ENCODE peak calls at places on chromosomes 4 and X, in eight cellular contexts. X is left ventricle myocardium inferior, G is psoas muscle, T is right cardiac atrium, P is anterior cingulate cortex, M is amniotic epithelial cell, B is body of pancreas, K is WTC11. V is an unnamed sample.

GRCh38 chrX:43870758-43871419 is 11.4 kb downstream of the MAOB start:
- DNase-seq in X (peak; percentile 36), G (peak; percentile 13), T (peak; percentile 22), P (no peak), M (no peak), B (no peak), K (no peak), V (peak; percentile 30)

GRCh38 chr4:13851541-13851940 is 224.0 kb upstream of the BOD1L1 start:
- DNase-seq in X (no peak), G (no peak), T (no peak), P (no peak), M (no peak), B (no peak), K (no peak), V (no peak)

GRCh38 chr4:30916337-30917274 is 196.4 kb downstream of the PCDH7 start:
- DNase-seq in X (no peak), G (no peak), T (no peak), P (no peak), M (no peak), B (no peak), K (no peak), V (no peak)

GRCh38 chr4:2789801-2790582 is 2.9 kb upstream of the SH3BP2 start:
- DNase-seq in X (no peak), G (no peak), T (no peak), P (no peak), M (no peak), B (peak; percentile 9), K (peak; percentile 19), V (peak; percentile 9)

GRCh38 chrX:112147206-112147605 is 64.6 kb upstream of the TRPC5 start:
- DNase-seq in X (no peak), G (no peak), T (no peak), P (no peak), M (no peak), B (no peak), K (peak; percentile 20), V (no peak)

GRCh38 chr4:143625632-143626031 is 74.8 kb downstream of the FREM3 start:
- DNase-seq in X (no peak), G (no peak), T (no peak), P (no peak), M (no peak), B (no peak), K (no peak), V (no peak)

GRCh38 chr4:1478766-1479355 is 72.6 kb upstream of the NKX1-1 start:
- DNase-seq in X (no peak), G (no peak), T (no peak), P (no peak), M (no peak), B (no peak), K (peak; percentile 5), V (no peak)

GRCh38 chr4:88054229-88054628 is 46.8 kb downstream of the PKD2 start:
- DNase-seq in X (no peak), G (peak; percentile 19), T (no peak), P (no peak), M (peak; percentile 27), B (no peak), K (no peak), V (no peak)

GRCh38 chr4:89071311-89071710 is 14.3 kb upstream of the FAM13A start:
- DNase-seq in X (no peak), G (no peak), T (no peak), P (no peak), M (no peak), B (no peak), K (no peak), V (no peak)

GRCh38 chrX:110210417-110211139 is 107.3 kb downstream of the AMMECR1 start:
- DNase-seq in X (no peak), G (no peak), T (no peak), P (no peak), M (peak; percentile 85), B (no peak), K (no peak), V (no peak)

GRCh38 chrX:120514236-120514635 is 45.1 kb upstream of the LAMP2 start:
- DNase-seq in X (no peak), G (no peak), T (no peak), P (no peak), M (peak; percentile 22), B (no peak), K (no peak), V (no peak)

GRCh38 chrX:136480383-136480782 is 7.4 kb upstream of the BRS3 start:
- DNase-seq in X (no peak), G (no peak), T (no peak), P (no peak), M (no peak), B (no peak), K (no peak), V (no peak)

GRCh38 chr4:105236202-105236916 is 89.7 kb downstream of the TET2 start:
- DNase-seq in X (no peak), G (no peak), T (no peak), P (no peak), M (no peak), B (no peak), K (no peak), V (no peak)

GRCh38 chr4:16588170-16588569 is 310.3 kb downstream of the LDB2 start:
- DNase-seq in X (no peak), G (no peak), T (no peak), P (no peak), M (no peak), B (no peak), K (no peak), V (no peak)

GRCh38 chr4:21656832-21657231 is 291.7 kb downstream of the KCNIP4 start:
- DNase-seq in X (no peak), G (no peak), T (no peak), P (no peak), M (peak; percentile 90), B (no peak), K (no peak), V (no peak)

GRCh38 chr4:158315706-158316105 is 105.4 kb downstream of the TMEM144 start:
- DNase-seq in X (no peak), G (no peak), T (no peak), P (no peak), M (peak; percentile 85), B (no peak), K (no peak), V (no peak)

GRCh38 chrX:103626855-103627254 is 1.9 kb upstream of the TCEAL1 start:
- DNase-seq in X (no peak), G (no peak), T (no peak), P (no peak), M (no peak), B (no peak), K (no peak), V (no peak)

GRCh38 chrX:55451990-55452824 is at the start of gene MAGEH1:
- DNase-seq in X (peak; percentile 84), G (peak; percentile 78), T (peak; percentile 88), P (peak; percentile 67), M (peak; percentile 65), B (peak; percentile 76), K (peak; percentile 54), V (peak; percentile 87)

GRCh38 chr4:169341490-169341889 is 70.7 kb upstream of the SH3RF1 start:
- DNase-seq in X (no peak), G (no peak), T (no peak), P (no peak), M (peak; percentile 82), B (peak; percentile 55), K (no peak), V (no peak)

GRCh38 chr4:140653718-140654515 is 85.2 kb upstream of the UCP1 start:
- DNase-seq in X (no peak), G (no peak), T (no peak), P (no peak), M (peak; percentile 80), B (no peak), K (no peak), V (no peak)

GRCh38 chr4:40283968-40284367 is 51.2 kb upstream of the CHRNA9 start:
- DNase-seq in X (no peak), G (no peak), T (no peak), P (no peak), M (no peak), B (no peak), K (no peak), V (no peak)

GRCh38 chr4:144787365-144788263 is 141.7 kb downstream of the HHIP start:
- DNase-seq in X (no peak), G (no peak), T (no peak), P (no peak), M (peak; percentile 65), B (no peak), K (no peak), V (no peak)

GRCh38 chr4:151960449-151961246 is 199.8 kb upstream of the GATB start:
- DNase-seq in X (no peak), G (no peak), T (no peak), P (no peak), M (no peak), B (no peak), K (no peak), V (peak; percentile 17)

GRCh38 chr4:164977243-164978164 is at the start of gene TRIM61:
- DNase-seq in X (peak; percentile 74), G (peak; percentile 58), T (peak; percentile 77), P (peak; percentile 9), M (peak; percentile 68), B (no peak), K (peak; percentile 80), V (peak; percentile 46)

GRCh38 chr4:25993564-25994185 is 79.7 kb downstream of the SMIM20 start:
- DNase-seq in X (peak; percentile 29), G (peak; percentile 27), T (no peak), P (no peak), M (no peak), B (no peak), K (peak; percentile 96), V (peak; percentile 35)

GRCh38 chrX:103847174-103847870 is 15.3 kb upstream of the RAB9B start:
- DNase-seq in X (no peak), G (no peak), T (no peak), P (no peak), M (peak; percentile 29), B (no peak), K (no peak), V (no peak)

GRCh38 chr4:110798682-110799081 is 175.8 kb upstream of the PITX2 start:
- DNase-seq in X (no peak), G (no peak), T (no peak), P (no peak), M (no peak), B (no peak), K (no peak), V (peak; percentile 3)

GRCh38 chr4:74369860-74370259 is 4.9 kb downstream of the EREG start:
- DNase-seq in X (no peak), G (no peak), T (no peak), P (no peak), M (no peak), B (no peak), K (no peak), V (no peak)

GRCh38 chrX:39196192-39197102 is 395.2 kb downstream of the MID1IP1 start:
- DNase-seq in X (no peak), G (no peak), T (no peak), P (no peak), M (no peak), B (peak; percentile 27), K (no peak), V (no peak)

GRCh38 chr4:37602454-37603069 is 83.6 kb downstream of the RELL1 start:
- DNase-seq in X (no peak), G (no peak), T (no peak), P (no peak), M (no peak), B (no peak), K (no peak), V (no peak)

GRCh38 chr4:8297141-8297601 is 27.6 kb downstream of the HTRA3 start:
- DNase-seq in X (no peak), G (peak; percentile 6), T (no peak), P (no peak), M (no peak), B (no peak), K (peak; percentile 3), V (no peak)

GRCh38 chr4:37561196-37561802 is 124.9 kb downstream of the RELL1 start:
- DNase-seq in X (no peak), G (no peak), T (no peak), P (no peak), M (no peak), B (no peak), K (no peak), V (no peak)